ENCODE peak calls at places on chromosomes 11 and 22, in four cellular contexts. D is HCT116, F is K562, X is HepG2. G is an unnamed sample.
A peak's percentile ranks its signal among the peaks of the same experiment; 100 is the strongest.

GRCh38 chr11:34631737-34632104 is 10.8 kb downstream of the EHF start:
- DNase-seq in D (no peak), F (no peak), X (no peak), G (no peak)

GRCh38 chr11:116707250-116707649 is 65.5 kb downstream of the BUD13 start:
- DNase-seq in D (no peak), F (no peak), X (no peak), G (no peak)

GRCh38 chr11:126477526-126478275 is 122.2 kb downstream of the ST3GAL4 start:
- DNase-seq in D (no peak), F (peak; percentile 9), X (no peak), G (no peak)

GRCh38 chr11:95682552-95682951 is 107.0 kb downstream of the FAM76B start:
- DNase-seq in D (no peak), F (no peak), X (no peak), G (no peak)

GRCh38 chr22:38262051-38262795 is 10.6 kb downstream of the TMEM184B start:
- DNase-seq in D (no peak), F (peak; percentile 50), X (peak; percentile 54), G (no peak)

GRCh38 chr11:80350541-80350940 is 909.7 kb upstream of the TENM4 start:
- DNase-seq in D (no peak), F (no peak), X (no peak), G (no peak)

GRCh38 chr22:31637938-31638618 is 23.9 kb downstream of the PISD start:
- DNase-seq in D (no peak), F (no peak), X (no peak), G (no peak)

GRCh38 chr11:133922078-133922870 is 34.5 kb downstream of the IGSF9B start:
- DNase-seq in D (no peak), F (no peak), X (no peak), G (no peak)

GRCh38 chr22:22579869-22580604 is 21.0 kb upstream of the PRAME start:
- DNase-seq in D (no peak), F (no peak), X (no peak), G (no peak)

GRCh38 chr22:47168900-47169800 is 406.7 kb downstream of the TBC1D22A start:
- DNase-seq in D (no peak), F (peak; percentile 6), X (peak; percentile 10), G (peak; percentile 25)

GRCh38 chr11:24386551-24387404 is 110.1 kb upstream of the LUZP2 start:
- DNase-seq in D (no peak), F (no peak), X (peak; percentile 12), G (peak; percentile 10)

GRCh38 chr11:129828301-129828836 is 12.7 kb downstream of the TMEM45B start:
- DNase-seq in D (peak; percentile 19), F (peak; percentile 34), X (peak; percentile 93), G (no peak)

GRCh38 chr11:72238492-72239295 is 5.3 kb downstream of the PHOX2A start:
- DNase-seq in D (no peak), F (no peak), X (no peak), G (no peak)

GRCh38 chr11:72237112-72237931 is 6.7 kb downstream of the PHOX2A start:
- DNase-seq in D (no peak), F (no peak), X (no peak), G (no peak)

GRCh38 chr11:72236774-72237111 is 7.2 kb downstream of the PHOX2A start:
- DNase-seq in D (no peak), F (no peak), X (no peak), G (no peak)

GRCh38 chr11:72239296-72239848 is 4.6 kb downstream of the PHOX2A start:
- DNase-seq in D (no peak), F (no peak), X (no peak), G (no peak)

DNA sequence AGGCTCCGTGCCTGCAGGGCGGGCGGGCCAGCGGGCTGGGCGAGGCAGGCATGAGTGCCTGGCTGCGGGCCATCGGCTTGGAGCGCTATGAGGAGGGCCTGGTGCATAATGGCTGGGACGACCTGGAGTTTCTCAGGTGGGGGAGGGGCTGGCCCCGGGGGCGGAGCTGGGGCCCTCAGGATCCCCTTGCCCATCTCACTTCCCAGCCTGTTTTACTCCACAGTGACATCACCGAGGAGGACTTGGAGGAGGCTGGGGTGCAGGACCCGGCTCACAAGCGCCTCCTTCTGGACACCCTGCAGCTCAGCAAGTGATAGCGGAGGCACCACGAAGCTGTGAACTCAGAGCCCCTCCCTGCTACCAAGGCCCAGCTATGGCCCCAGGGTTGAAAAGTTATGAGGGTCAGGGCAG is 5.9 kb downstream of the PHOX2A start:
- DNase-seq in D (peak; percentile 44), F (peak; percentile 64), X (peak; percentile 47), G (peak; percentile 92)
- TF ChIP-seq FOSL1 in D (no peak), F (no peak), X (no peak), G (no peak)

DNA sequence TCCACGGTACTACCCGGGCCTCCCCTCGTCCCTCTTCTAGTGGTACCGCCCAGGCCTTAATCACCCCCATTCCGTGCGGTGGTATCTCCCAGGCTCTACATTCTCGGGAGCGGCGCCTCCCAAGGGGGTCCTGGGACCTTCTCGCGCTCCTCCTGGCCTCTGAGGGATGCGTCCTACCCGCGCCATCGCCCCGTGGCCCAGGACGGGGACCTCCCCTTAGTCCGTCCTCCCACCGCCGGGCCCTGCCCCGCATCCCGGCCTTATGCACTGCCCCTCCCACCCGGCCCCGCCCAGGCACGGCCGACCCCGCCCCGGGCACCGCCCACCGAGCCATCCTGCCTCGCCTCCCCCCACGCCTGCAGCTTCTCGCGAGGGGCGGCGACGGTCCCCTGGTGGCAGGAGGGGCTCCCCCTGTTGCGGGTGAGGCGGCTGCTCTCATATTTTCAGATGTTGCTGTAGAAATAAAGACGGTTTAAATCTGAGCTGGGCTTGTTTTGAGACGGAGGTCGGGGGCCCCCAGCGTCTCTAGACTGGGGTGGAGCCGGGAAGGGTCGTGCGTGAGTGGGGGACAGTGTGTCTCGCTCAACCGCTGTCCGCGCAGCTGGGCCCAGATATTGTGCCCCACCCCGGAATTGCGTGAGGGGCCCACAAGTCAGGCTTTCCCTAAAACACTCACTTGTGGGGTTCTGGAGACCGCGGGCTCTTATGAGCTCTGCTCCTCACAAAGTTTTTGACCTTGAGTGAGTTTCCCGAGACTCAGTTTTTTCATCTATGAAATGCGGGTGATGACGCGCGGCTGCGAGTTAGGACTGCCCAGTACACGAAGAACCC is 845 bp upstream of the RAB1B start:
- DNase-seq in D (peak; percentile 69), F (peak; percentile 92), X (peak; percentile 57), G (peak; percentile 88)
- TF ChIP-seq FOSL1 in D (no peak), F (no peak), X (no peak), G (no peak)

DNA sequence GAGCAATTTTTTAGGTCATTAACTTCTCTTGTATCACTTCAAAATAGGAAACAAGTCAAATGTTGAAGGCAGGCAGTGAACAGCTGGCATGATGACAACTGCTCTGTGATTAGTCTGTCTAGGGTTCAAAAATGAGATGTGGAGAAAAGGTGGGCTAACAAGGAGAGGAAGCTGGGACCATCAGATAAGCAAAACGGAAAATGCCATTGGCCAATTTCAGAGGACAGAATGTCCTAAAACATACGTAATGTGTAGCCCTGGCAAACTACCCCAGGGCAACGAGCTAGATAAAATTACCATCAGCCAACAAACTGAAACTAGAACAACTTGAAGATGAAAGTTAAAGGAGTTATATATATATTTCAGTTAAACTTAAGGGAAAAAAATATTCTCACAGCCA is 93.2 kb downstream of the RELT start:
- DNase-seq in D (no peak), F (no peak), X (no peak), G (no peak)
- TF ChIP-seq FOSL1 in D (no peak), F (no peak), X (no peak), G (no peak)

DNA sequence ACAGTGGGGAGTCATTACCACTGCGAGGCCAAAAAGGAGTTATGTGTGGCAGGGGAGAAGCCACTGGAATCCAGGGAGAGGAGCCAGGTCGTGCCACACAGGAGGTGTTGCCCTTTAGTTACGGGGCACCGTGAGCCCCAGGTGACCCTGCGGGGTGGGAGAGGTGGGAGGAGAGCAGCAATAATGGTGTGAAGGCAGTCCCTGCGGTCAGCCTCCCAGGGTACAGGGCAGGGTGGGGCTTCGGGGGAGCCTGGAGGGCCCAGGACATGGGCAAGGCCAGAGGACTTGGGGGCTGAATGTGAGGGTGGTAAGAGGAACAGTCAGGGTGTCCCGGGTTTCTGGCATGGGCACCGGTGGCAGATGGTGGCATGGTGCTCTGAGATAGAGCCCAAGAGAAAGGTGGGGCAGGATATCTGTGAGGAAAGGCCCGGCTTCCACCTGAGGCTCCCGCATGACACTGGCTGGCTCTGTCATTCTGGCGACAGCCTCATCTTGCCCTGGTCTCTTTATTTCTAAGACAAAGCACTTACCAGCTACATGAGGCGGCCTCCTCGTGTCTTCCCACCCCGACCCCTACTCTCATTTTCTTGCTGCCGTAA is 82.6 kb upstream of the LMO1 start:
- DNase-seq in D (no peak), F (no peak), X (no peak), G (no peak)
- TF ChIP-seq FOSL1 in D (no peak), F (no peak), X (no peak), G (no peak)

DNA sequence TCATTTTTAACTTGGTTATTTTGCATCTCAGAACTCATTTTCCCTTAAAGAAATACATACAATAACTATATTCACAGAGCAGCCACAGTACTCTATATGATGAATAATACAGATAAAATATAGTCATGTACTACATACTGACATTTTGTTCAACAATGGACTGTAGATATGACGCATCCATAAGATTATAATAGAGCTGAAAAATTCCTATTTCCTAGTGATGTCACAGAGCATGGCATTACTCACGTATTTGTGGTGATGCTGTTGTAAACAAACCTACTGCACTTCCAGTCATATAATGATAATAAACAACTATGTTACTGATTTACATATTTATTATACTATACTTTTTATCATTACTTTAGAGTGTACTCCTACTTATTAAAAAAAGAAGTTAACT is 38.7 kb downstream of the NARS2 start:
- DNase-seq in D (no peak), F (no peak), X (no peak), G (no peak)
- TF ChIP-seq FOSL1 in D (no peak), F (no peak), X (no peak), G (no peak)

GRCh38 chr11:71998649-71999310 is at the start of gene IL18BP:
- DNase-seq in D (no peak), F (no peak), X (no peak), G (no peak)

GRCh38 chr11:72000591-72000867 is 1.8 kb downstream of the IL18BP start:
- DNase-seq in D (no peak), F (no peak), X (no peak), G (no peak)

GRCh38 chr11:71999360-71999759 is 651 bp downstream of the IL18BP start:
- DNase-seq in D (no peak), F (no peak), X (no peak), G (no peak)

GRCh38 chr11:72001255-72001654 is 2.5 kb downstream of the IL18BP start:
- DNase-seq in D (no peak), F (no peak), X (no peak), G (no peak)

GRCh38 chr11:71999813-72000590 is 1.3 kb downstream of the IL18BP start:
- DNase-seq in D (no peak), F (peak; percentile 77), X (no peak), G (no peak)
- TF ChIP-seq FOSL1 in D (no peak), F (peak; percentile 33), X (no peak), G (no peak)

G was measured in H1.